ENCODE peak calls at places on chromosomes 4 and X, in four cellular contexts. V is MG63; F is IMR-90; Y is effector memory CD4-positive, alpha-beta T cell. A is an unnamed sample.
A peak's percentile ranks its signal among the peaks of the same experiment; 100 is the strongest.

GRCh38 chrX:118566359-118566758 is 70.7 kb downstream of the DOCK11 start:
- DNase-seq in F (peak; percentile 15), Y (no peak), V (no peak), A (no peak)

GRCh38 chr4:94741304-94741703 is 16.5 kb upstream of the BMPR1B start:
- DNase-seq in F (peak; percentile 78), Y (no peak), V (no peak), A (no peak)

GRCh38 chr4:74451214-74451661 is 6.3 kb downstream of the AREG start:
- DNase-seq in Y (no peak), F (peak; percentile 71), V (no peak), A (no peak)

GRCh38 chr4:159823743-159824142 is 720.9 kb downstream of the RAPGEF2 start:
- DNase-seq in F (no peak), Y (no peak), V (no peak), A (no peak)

GRCh38 chr4:99846891-99847290 is 30.3 kb downstream of the DAPP1 start:
- DNase-seq in F (no peak), V (no peak), Y (no peak), A (no peak)

GRCh38 chrX:119667111-119667928 is 25.6 kb downstream of the SEPTIN6 start:
- DNase-seq in Y (no peak), F (no peak), V (no peak), A (no peak)

GRCh38 chrX:150848914-150849365 is 49.5 kb downstream of the CD99L2 start:
- DNase-seq in V (no peak), F (no peak), Y (no peak), A (no peak)

GRCh38 chrX:72245461-72246089 is 6.7 kb upstream of the ERCC6L start:
- DNase-seq in Y (peak; percentile 17), V (peak; percentile 33), F (peak; percentile 61), A (peak; percentile 12)

GRCh38 chr4:64617813-64618212 is 208.6 kb upstream of the TECRL start:
- DNase-seq in V (no peak), Y (no peak), F (no peak), A (no peak)

GRCh38 chrX:15816886-15817285 is 26.6 kb downstream of the ZRSR2 start:
- DNase-seq in F (no peak), V (no peak), Y (peak; percentile 24), A (no peak)

GRCh38 chrX:27565992-27566391 is 24.2 kb upstream of the DCAF8L2 start:
- DNase-seq in F (peak; percentile 70), V (no peak), Y (no peak), A (no peak)

GRCh38 chrX:133294126-133294525 is 76.0 kb upstream of the TFDP3 start:
- DNase-seq in F (no peak), Y (no peak), V (no peak), A (no peak)

GRCh38 chr4:110020139-110020538 is 107.5 kb downstream of the EGF start:
- DNase-seq in V (no peak), Y (no peak), F (peak; percentile 14), A (no peak)

GRCh38 chr4:125125256-125125655 is 189.5 kb upstream of the FAT4 start:
- DNase-seq in V (no peak), Y (no peak), F (no peak), A (no peak)

GRCh38 chr4:47031713-47032404 is 492 bp downstream of the GABRB1 start:
- DNase-seq in F (no peak), Y (no peak), V (no peak), A (no peak)

GRCh38 chr4:55765070-55765469 is 54.5 kb upstream of the EXOC1L start:
- DNase-seq in V (no peak), Y (no peak), F (no peak), A (no peak)

GRCh38 chr4:6574747-6575502 is at the start of gene MAN2B2:
- DNase-seq in V (peak; percentile 82), F (peak; percentile 63), Y (peak; percentile 81), A (peak; percentile 71)

GRCh38 chr4:155787113-155787710 is 28.4 kb downstream of the GUCY1B1 start:
- DNase-seq in V (no peak), Y (no peak), F (peak; percentile 70), A (no peak)

GRCh38 chr4:118746251-118746919 is 61.2 kb downstream of the METTL14 start:
- DNase-seq in F (no peak), V (no peak), Y (no peak), A (no peak)

GRCh38 chrX:106999002-106999975 is 723 bp downstream of the MORC4 start:
- DNase-seq in V (peak; percentile 50), Y (peak; percentile 21), F (peak; percentile 49), A (peak; percentile 10)

GRCh38 chr4:162841769-162842168 is 324.9 kb downstream of the NAF1 start:
- DNase-seq in Y (no peak), F (no peak), V (no peak), A (no peak)

GRCh38 chrX:37454537-37455285 is 105.5 kb downstream of the PRRG1 start:
- DNase-seq in Y (no peak), V (peak; percentile 40), F (peak; percentile 29), A (no peak)

GRCh38 chr4:56742080-56742871 is 61.2 kb upstream of the HOPX start:
- DNase-seq in F (peak; percentile 19), V (no peak), Y (no peak), A (no peak)

GRCh38 chrX:155632424-155633100 is 19.8 kb upstream of the TMLHE start:
- DNase-seq in Y (no peak), F (peak; percentile 16), V (no peak), A (no peak)

GRCh38 chr4:75497133-75497532 is 17.1 kb downstream of the RCHY1 start:
- DNase-seq in V (no peak), Y (no peak), F (peak; percentile 59), A (no peak)

GRCh38 chr4:174210952-174211490 is 72.4 kb downstream of the FBXO8 start:
- DNase-seq in V (no peak), F (peak; percentile 62), Y (no peak), A (no peak)

GRCh38 chr4:125526420-125526819 is 211.7 kb downstream of the FAT4 start:
- DNase-seq in Y (no peak), V (no peak), F (no peak), A (no peak)

GRCh38 chr4:87353592-87353991 is 30.9 kb upstream of the HSD17B13 start:
- DNase-seq in Y (no peak), F (peak; percentile 48), V (peak; percentile 20), A (no peak)

GRCh38 chrX:107450823-107451509 is 1.5 kb downstream of the FRMPD3 start:
- DNase-seq in V (no peak), Y (no peak), F (no peak), A (no peak)

GRCh38 chr4:138178566-138178965 is 63.6 kb downstream of the SLC7A11 start:
- DNase-seq in F (peak; percentile 51), Y (no peak), V (no peak), A (no peak)

DNA sequence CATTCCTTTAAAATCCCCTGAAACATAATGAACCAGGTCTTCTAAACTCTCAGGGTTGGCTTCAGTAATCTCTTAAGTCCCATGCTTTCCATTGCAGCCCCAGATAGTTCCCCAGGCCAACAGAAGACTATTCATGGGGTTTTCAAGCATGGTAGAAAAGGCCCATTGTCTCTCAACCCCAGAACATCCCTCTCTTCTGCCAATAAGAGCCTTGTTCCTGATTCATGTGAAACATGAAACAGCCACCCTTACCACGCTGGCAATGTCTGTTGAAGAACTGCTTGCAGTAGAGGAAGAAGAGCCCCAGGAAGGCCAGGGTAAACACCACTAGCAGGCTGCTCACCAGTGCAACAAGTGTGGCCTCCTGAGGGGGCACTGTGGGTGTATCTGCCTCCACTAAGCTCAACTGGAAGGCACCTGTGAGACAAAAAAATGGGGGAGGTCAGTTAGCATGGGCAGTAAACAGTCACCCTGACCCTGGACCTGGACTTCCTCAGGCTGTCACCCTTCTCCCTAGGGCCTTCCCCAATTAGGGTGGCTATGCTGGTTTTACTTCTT is 36.4 kb downstream of the EDA2R start:
- DNase-seq in V (no peak), Y (no peak), F (no peak), A (no peak)
- H3K9me3 ChIP-seq in V (no peaks in the 10 kb centered on the region), Y (no peaks in the 10 kb centered on the region), F (no peaks in the 10 kb centered on the region), A (no peaks in the 10 kb centered on the region)

GRCh38 chrX:2451456-2452316 is 49.1 kb downstream of the DHRSX start:
- DNase-seq in V (no peak), Y (no peak), F (peak; percentile 62), A (no peak)

GRCh38 chrX:2452317-2452784 is 48.4 kb downstream of the DHRSX start:
- DNase-seq in Y (no peak), V (no peak), F (no peak), A (no peak)

GRCh38 chrX:2449135-2449886 is 51.5 kb downstream of the DHRSX start:
- DNase-seq in V (no peak), F (no peak), Y (no peak), A (no peak)

GRCh38 chrX:2452799-2453198 is 48.0 kb downstream of the DHRSX start:
- DNase-seq in V (no peak), F (no peak), Y (no peak), A (no peak)

DNA sequence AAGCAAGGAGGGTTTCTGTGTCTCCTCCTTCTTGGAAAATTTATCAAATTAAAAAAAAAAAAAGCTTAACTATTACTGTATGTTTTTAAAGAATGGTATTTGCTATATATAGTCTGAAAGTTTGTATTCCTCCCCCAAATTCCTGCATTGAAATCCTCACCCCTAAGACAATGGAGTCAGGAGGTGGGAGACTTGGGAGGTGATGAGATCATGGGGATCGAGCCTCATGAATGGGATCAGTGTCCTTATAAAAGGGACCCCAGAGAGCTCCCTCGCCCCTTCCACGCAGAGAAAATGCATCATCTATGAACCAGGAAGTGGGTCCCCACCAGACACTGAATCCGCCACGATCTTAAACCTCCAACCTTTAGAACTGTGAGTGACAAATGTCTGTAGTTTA is 50.1 kb downstream of the DHRSX start:
- DNase-seq in F (no peak), Y (no peak), V (no peak), A (no peak)
- H3K9me3 ChIP-seq in F (no peaks in the 10 kb centered on the region), Y (no peaks in the 10 kb centered on the region), V (peaks cover 2% of the 10 kb centered on the region), A (no peaks in the 10 kb centered on the region)

GRCh38 chr4:146621-147020 is 22.3 kb downstream of the ZNF718 start:
- DNase-seq in F (no peak), V (no peak), Y (no peak), A (no peak)
- H3K9me3 ChIP-seq in F (peaks cover 42% of the 10 kb centered on the region), V (peaks cover 4% of the 10 kb centered on the region), Y (peaks cover 32% of the 10 kb centered on the region), A (peaks cover 34% of the 10 kb centered on the region)

DNA sequence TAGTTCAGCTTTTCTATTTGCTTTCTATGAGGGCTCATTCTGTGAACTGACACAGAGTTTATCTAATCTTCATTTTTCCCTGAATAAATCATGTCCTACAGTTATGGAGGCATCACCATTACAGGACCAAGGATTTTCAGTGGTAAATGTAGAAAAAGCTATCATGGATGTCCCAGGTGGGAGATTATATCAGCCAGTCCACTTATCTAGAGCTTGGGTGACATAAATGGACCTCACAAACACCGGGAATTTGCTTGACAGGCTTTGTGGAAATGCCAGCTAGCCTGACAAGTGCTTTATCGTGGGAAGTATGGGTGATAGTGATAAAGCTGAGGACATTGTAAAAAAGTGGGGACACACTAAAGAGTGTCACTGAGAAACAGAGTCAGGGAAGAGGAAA is 1015.2 kb upstream of the SLIT2 start:
- DNase-seq in F (no peak), V (no peak), Y (no peak), A (no peak)
- H3K9me3 ChIP-seq in F (no peaks in the 10 kb centered on the region), V (no peaks in the 10 kb centered on the region), Y (no peaks in the 10 kb centered on the region), A (no peaks in the 10 kb centered on the region)

DNA sequence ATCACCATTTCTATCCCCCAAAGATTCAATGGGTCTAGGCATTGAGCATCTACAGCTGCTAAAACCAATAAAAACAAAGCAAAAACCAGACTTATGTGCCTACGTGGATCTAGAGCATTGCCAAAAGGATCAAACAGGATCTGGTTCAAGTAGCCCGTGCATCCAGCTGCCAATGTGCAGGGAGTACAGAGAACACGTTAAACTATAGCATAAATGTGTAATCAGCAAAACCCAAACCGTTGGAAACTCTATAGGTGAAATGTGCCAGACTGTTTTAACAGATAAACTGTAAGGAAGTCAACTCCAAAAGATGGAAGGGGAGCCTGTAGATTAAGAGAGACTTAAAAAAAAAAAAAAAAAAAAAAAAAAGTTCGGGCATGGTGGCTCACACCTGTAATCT is 58.5 kb downstream of the APOO start:
- DNase-seq in V (no peak), Y (no peak), F (no peak), A (no peak)
- H3K9me3 ChIP-seq in V (no peaks in the 10 kb centered on the region), Y (no peaks in the 10 kb centered on the region), F (no peaks in the 10 kb centered on the region), A (no peaks in the 10 kb centered on the region)